ENCODE peak calls at places on chromosomes 16 and 17, in four cellular contexts. P is AG09309; W is kidney epithelial cell; Q is activated CD4-positive, alpha-beta T cell treated with anti-CD3 and anti-CD28 coated beads, Interleukin-2, amount 50 U/mL, for 1 hour. B is an unnamed sample.
A peak's percentile ranks its signal among the peaks of the same experiment; 100 is the strongest.

GRCh38 chr16:29784901-29785500 is 5.5 kb upstream of the KIF22 start:
- DNase-seq in P (no peak), W (no peak), Q (peak; percentile 79), B (peak; percentile 76)

GRCh38 chr17:71759422-71760060 is 361.3 kb upstream of the SOX9 start:
- DNase-seq in P (no peak), W (no peak), Q (no peak), B (no peak)

GRCh38 chr16:11755022-11755760 is 12.5 kb upstream of the TXNDC11 start:
- DNase-seq in P (no peak), W (no peak), Q (no peak), B (no peak)

GRCh38 chr17:7017827-7018200 is 5.0 kb upstream of the BCL6B start:
- DNase-seq in P (no peak), W (no peak), Q (no peak), B (no peak)

GRCh38 chr17:41486809-41487530 is 2.7 kb downstream of the KRT36 start:
- DNase-seq in P (no peak), W (no peak), Q (peak; percentile 21), B (peak; percentile 83)

GRCh38 chr17:27247958-27248342 is 46.0 kb upstream of the WSB1 start:
- DNase-seq in P (no peak), W (no peak), Q (no peak), B (no peak)

GRCh38 chr17:31475378-31476162 is 84.1 kb downstream of the RAB11FIP4 start:
- DNase-seq in P (no peak), W (no peak), Q (no peak), B (no peak)

GRCh38 chr17:28711723-28712036 is at the start of gene PROCA1:
- DNase-seq in P (no peak), W (no peak), Q (peak; percentile 30), B (no peak)

GRCh38 chr16:56197227-56197992 is 6.1 kb downstream of the GNAO1 start:
- DNase-seq in P (no peak), W (no peak), Q (no peak), B (no peak)

GRCh38 chr17:8047769-8048110 is 8.9 kb downstream of the ALOX15B start:
- DNase-seq in P (no peak), W (no peak), Q (no peak), B (no peak)

B was measured in Peyer's patch.